ENCODE peak calls at places on chromosomes 13 and 19, in nine cellular contexts. Y, E, A, M, K, T, V, U and F are unnamed samples.

GRCh38 chr13:74966814-74967213 is 515.2 kb downstream of the TBC1D4 start:
- DNase-seq in Y (no peak), E (no peak), A (no peak), M (no peak), K (peak; percentile 49), T (no peak), V (no peak), U (peak; percentile 47), F (no peak)

GRCh38 chr13:111858571-111858970 is 208.4 kb upstream of the SOX1 start:
- DNase-seq in Y (no peak), E (no peak), A (no peak), M (no peak), K (no peak), T (no peak), V (no peak), U (no peak), F (no peak)

GRCh38 chr19:18780081-18780480 is 11.0 kb downstream of the COMP start:
- DNase-seq in Y (no peak), E (no peak), A (no peak), M (no peak), K (no peak), T (no peak), V (no peak), U (no peak), F (no peak)

GRCh38 chr13:93226623-93227279 is at the start of gene GPC6:
- DNase-seq in Y (no peak), E (peak; percentile 23), A (no peak), M (no peak), K (peak; percentile 96), T (no peak), V (peak; percentile 88), U (peak; percentile 96), F (peak; percentile 52)

GRCh38 chr13:112247471-112248405 is 128.4 kb upstream of the SPACA7 start:
- DNase-seq in Y (peak; percentile 52), E (no peak), A (no peak), M (no peak), K (no peak), T (no peak), V (no peak), U (no peak), F (no peak)

GRCh38 chr13:23385931-23386330 is 47.6 kb downstream of the SACS start:
- DNase-seq in Y (no peak), E (no peak), A (no peak), M (no peak), K (no peak), T (no peak), V (no peak), U (no peak), F (no peak)

GRCh38 chr19:32543107-32543900 is 37.7 kb upstream of the PDCD5 start:
- DNase-seq in Y (no peak), E (no peak), A (no peak), M (no peak), K (peak; percentile 57), T (no peak), V (no peak), U (peak; percentile 3), F (no peak)

GRCh38 chr13:37225414-37226047 is 120.1 kb upstream of the CSNK1A1L start:
- DNase-seq in Y (no peak), E (no peak), A (no peak), M (no peak), K (peak; percentile 17), T (no peak), V (no peak), U (no peak), F (no peak)

GRCh38 chr13:108463365-108463764 is 166.0 kb upstream of the MYO16 start:
- DNase-seq in Y (no peak), E (no peak), A (no peak), M (no peak), K (peak; percentile 90), T (no peak), V (peak; percentile 62), U (peak; percentile 38), F (no peak)

GRCh38 chr19:35848919-35849505 is 3.3 kb downstream of the NPHS1 start:
- DNase-seq in Y (no peak), E (no peak), A (no peak), M (no peak), K (no peak), T (no peak), V (no peak), U (no peak), F (no peak)

GRCh38 chr13:28761586-28761985 is 42.8 kb upstream of the SLC46A3 start:
- DNase-seq in Y (no peak), E (no peak), A (no peak), M (no peak), K (peak; percentile 35), T (no peak), V (no peak), U (no peak), F (no peak)

GRCh38 chr19:14337510-14337909 is 43.7 kb upstream of the ADGRE5 start:
- DNase-seq in Y (no peak), E (no peak), A (peak; percentile 81), M (no peak), K (peak; percentile 25), T (no peak), V (no peak), U (peak; percentile 70), F (no peak)

GRCh38 chr13:108494991-108495661 is 134.3 kb upstream of the MYO16 start:
- DNase-seq in Y (no peak), E (no peak), A (no peak), M (no peak), K (peak; percentile 10), T (no peak), V (no peak), U (peak; percentile 47), F (no peak)

DNA sequence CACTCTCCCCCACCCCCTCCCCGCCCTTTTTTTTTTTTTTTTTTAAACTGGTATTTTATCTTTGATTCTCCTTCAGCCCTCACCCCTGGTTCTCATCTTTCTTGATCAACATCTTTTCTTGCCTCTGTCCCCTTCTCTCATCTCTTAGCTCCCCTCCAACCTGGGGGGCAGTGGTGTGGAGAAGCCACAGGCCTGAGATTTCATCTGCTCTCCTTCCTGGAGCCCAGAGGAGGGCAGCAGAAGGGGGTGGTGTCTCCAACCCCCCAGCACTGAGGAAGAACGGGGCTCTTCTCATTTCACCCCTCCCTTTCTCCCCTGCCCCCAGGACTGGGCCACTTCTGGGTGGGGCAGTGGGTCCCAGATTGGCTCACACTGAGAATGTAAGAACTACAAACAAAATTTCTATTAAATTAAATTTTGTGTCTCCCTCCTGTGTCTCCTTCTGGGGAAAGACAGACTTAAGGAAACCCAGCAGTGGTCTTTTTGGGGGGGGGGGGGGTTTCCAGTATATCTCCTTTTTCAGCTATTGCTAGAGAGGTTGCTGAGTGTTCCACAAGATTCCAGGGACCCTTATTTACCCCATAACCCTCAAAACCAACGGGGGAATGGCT is 1.5 kb upstream of the RAD23A start:
- DNase-seq in Y (no peak), E (no peak), A (no peak), M (no peak), K (no peak), T (no peak), V (no peak), U (no peak), F (no peak)
- H3K27ac ChIP-seq in Y (peak overlapping the region; percentile 92), E (no peak overlapping the region), A (peak overlapping the region; percentile 93), M (peak overlapping the region; percentile 67), K (peak overlapping the region; percentile 41), T (peak overlapping the region; percentile 11), V (peak overlapping the region; percentile 21), U (no peak overlapping the region), F (no peak overlapping the region)

GRCh38 chr19:48616041-48616436 is 1.2 kb upstream of the FAM83E start:
- DNase-seq in Y (no peak), E (no peak), A (no peak), M (no peak), K (no peak), T (no peak), V (no peak), U (no peak), F (no peak)

GRCh38 chr19:48615145-48616040 is 517 bp upstream of the FAM83E start:
- DNase-seq in Y (no peak), E (no peak), A (peak; percentile 58), M (no peak), K (no peak), T (no peak), V (no peak), U (no peak), F (no peak)

GRCh38 chr19:48613024-48613851 is 1.6 kb downstream of the FAM83E start:
- DNase-seq in Y (peak; percentile 78), E (no peak), A (peak; percentile 86), M (no peak), K (no peak), T (no peak), V (no peak), U (no peak), F (peak; percentile 64)

GRCh38 chr19:48613852-48614435 is 932 bp downstream of the FAM83E start:
- DNase-seq in Y (no peak), E (no peak), A (peak; percentile 65), M (no peak), K (no peak), T (no peak), V (no peak), U (no peak), F (no peak)

DNA sequence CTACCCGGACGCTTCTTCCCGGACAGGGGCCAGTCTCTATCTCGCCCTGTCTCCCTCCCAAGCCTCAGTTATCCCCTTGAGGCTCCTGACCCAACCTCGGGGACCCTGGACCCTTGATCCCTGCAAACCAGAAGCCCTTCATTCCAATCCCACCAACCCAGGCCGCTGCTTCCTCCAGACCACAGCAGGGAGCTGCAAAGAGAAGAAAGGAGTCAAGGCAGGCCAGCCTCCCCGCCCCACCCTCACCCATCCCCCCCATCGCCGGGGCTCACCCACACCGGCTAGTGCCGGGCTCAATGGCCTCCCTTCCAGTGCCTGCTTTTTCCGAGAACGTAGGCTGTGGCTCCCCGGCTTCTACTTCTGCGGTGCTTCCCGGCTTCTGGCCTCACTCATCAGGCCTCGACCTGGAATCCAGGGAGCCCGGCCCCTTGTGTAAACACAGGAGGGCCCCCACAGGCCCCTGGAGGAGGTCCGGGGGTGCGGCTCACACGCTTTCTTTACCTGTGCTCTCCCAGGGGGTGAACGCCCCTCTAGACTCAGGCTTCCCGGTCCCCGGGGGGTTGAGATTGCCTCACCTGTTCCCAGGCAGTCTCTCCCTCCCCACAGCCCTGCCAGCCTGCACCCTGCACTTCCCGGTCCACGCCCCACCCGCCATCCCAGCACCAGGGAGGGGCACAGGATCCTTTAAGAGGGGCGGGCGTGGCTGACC is at the start of gene FAM83E:
- DNase-seq in Y (peak; percentile 94), E (no peak), A (peak; percentile 97), M (no peak), K (no peak), T (no peak), V (no peak), U (peak; percentile 78), F (no peak)
- H3K27ac ChIP-seq in Y (peak within 1 kb of the TSS; percentile 79), E (no peak within 1 kb of the TSS), A (peak within 1 kb of the TSS; percentile 97), M (no peak within 1 kb of the TSS), K (peak within 1 kb of the TSS; percentile 8), T (peak within 1 kb of the TSS; percentile 62), V (no peak within 1 kb of the TSS), U (peak within 1 kb of the TSS; percentile 71), F (no peak within 1 kb of the TSS)

GRCh38 chr13:41130356-41130755 is 2.2 kb downstream of the KBTBD6 start:
- DNase-seq in Y (no peak), E (no peak), A (no peak), M (no peak), K (peak; percentile 9), T (no peak), V (no peak), U (no peak), F (no peak)
- H3K27ac ChIP-seq in Y (no peak overlapping the region), E (no peak overlapping the region), A (no peak overlapping the region), M (no peak overlapping the region), K (no peak overlapping the region), T (no peak overlapping the region), V (no peak overlapping the region), U (no peak overlapping the region), F (no peak overlapping the region)

DNA sequence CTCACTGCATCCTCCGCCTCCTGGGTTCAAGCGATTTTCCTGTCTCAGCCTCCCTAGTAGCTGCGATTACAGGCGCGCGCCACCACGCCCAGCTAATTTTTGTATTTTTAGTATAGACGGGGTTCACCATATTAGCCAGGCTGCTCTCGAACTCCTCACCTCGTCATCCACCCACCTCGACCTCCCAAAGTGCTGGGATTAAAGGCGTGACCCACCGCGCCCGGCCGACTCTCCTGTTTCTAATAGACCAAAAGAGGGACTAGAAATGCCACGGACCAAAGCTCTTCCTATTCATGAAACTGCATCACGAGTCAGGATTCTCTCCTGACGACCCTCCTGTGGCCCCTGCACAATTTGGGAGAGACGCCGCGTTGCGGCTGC is 563 bp downstream of the ZNF43 start:
- DNase-seq in Y (no peak), E (no peak), A (no peak), M (no peak), K (no peak), T (peak; percentile 52), V (no peak), U (no peak), F (no peak)
- H3K27ac ChIP-seq in Y (peak overlapping the region; percentile 92), E (peak overlapping the region; percentile 56), A (peak overlapping the region; percentile 94), M (peak overlapping the region; percentile 84), K (peak overlapping the region; percentile 89), T (peak overlapping the region; percentile 90), V (peak overlapping the region; percentile 97), U (peak overlapping the region; percentile 97), F (peak overlapping the region; percentile 71)